ENCODE peak calls at places on chromosome 21, in seven cellular contexts. K is hepatocyte, I is MM.1S, Y is GM23338, O is GM23248, T is fibroblast of lung, N is neural progenitor cell. U is an unnamed sample.

GRCh38 chr21:43375006-43375826 is 51.7 kb downstream of the SIK1 start:
- DNase-seq in K (no peak), I (no peak), Y (no peak), O (no peak), T (no peak), N (no peak), U (no peak)

GRCh38 chr21:19228241-19228640 is 824.7 kb upstream of the TMPRSS15 start:
- DNase-seq in K (no peak), I (no peak), Y (no peak), O (no peak), T (no peak), N (no peak), U (no peak)

GRCh38 chr21:46550511-46550941 is 54.4 kb downstream of the S100B start:
- DNase-seq in K (no peak), I (no peak), Y (no peak), O (no peak), T (no peak), N (no peak), U (no peak)

GRCh38 chr21:36700961-36701911 is 2.3 kb downstream of the SIM2 start:
- DNase-seq in K (no peak), I (no peak), Y (peak), O (no peak), T (no peak), N (peak), U (no peak)

GRCh38 chr21:31282095-31282709 is 61.9 kb downstream of the TIAM1 start:
- DNase-seq in K (peak), I (no peak), Y (no peak), O (peak), T (peak), N (no peak), U (no peak)

GRCh38 chr21:34204481-34205439 is 131.4 kb downstream of the MRPS6 start:
- DNase-seq in K (no peak), I (no peak), Y (no peak), O (no peak), T (no peak), N (peak), U (no peak)

GRCh38 chr21:40926238-40926637 is 79.3 kb upstream of the DSCAM start:
- DNase-seq in K (no peak), I (no peak), Y (no peak), O (no peak), T (no peak), N (no peak), U (no peak)

GRCh38 chr21:43727571-43728466 is 8.9 kb downstream of the PDXK start:
- DNase-seq in K (no peak), I (no peak), Y (no peak), O (peak), T (peak), N (no peak), U (no peak)

GRCh38 chr21:14482165-14482564 is 64.0 kb downstream of the SAMSN1 start:
- DNase-seq in K (no peak), I (no peak), Y (no peak), O (no peak), T (no peak), N (no peak), U (peak)

GRCh38 chr21:14538477-14538876 is 7.6 kb downstream of the SAMSN1 start:
- DNase-seq in K (no peak), I (no peak), Y (no peak), O (no peak), T (no peak), N (no peak), U (no peak)

GRCh38 chr21:32137266-32137665 is 141.6 kb downstream of the MIS18A start:
- DNase-seq in K (no peak), I (no peak), Y (no peak), O (no peak), T (no peak), N (no peak), U (peak)

GRCh38 chr21:19900149-19900548 is 1098.1 kb upstream of the NCAM2 start:
- DNase-seq in K (no peak), I (no peak), Y (no peak), O (no peak), T (no peak), N (no peak), U (no peak)

GRCh38 chr21:36571556-36571955 is 91.6 kb upstream of the CLDN14 start:
- DNase-seq in K (no peak), I (no peak), Y (no peak), O (no peak), T (no peak), N (no peak), U (no peak)

GRCh38 chr21:32307706-32308105 is 9.1 kb downstream of the MRAP start:
- DNase-seq in K (no peak), I (no peak), Y (no peak), O (no peak), T (peak), N (no peak), U (no peak)

GRCh38 chr21:28516996-28517592 is 475.6 kb downstream of the LTN1 start:
- DNase-seq in K (peak), I (peak), Y (peak), O (peak), T (peak), N (peak), U (peak)

GRCh38 chr21:37176716-37177115 is 90.4 kb downstream of the VPS26C start:
- DNase-seq in K (no peak), I (no peak), Y (peak), O (no peak), T (no peak), N (no peak), U (no peak)

GRCh38 chr21:46136739-46137349 is 18.5 kb downstream of the FTCD start:
- DNase-seq in K (no peak), I (no peak), Y (no peak), O (no peak), T (no peak), N (no peak), U (no peak)

GRCh38 chr21:43333301-43334062 is 93.4 kb downstream of the SIK1 start:
- DNase-seq in K (peak), I (no peak), Y (peak), O (peak), T (peak), N (peak), U (no peak)

GRCh38 chr21:34276711-34277425 is 86.9 kb upstream of the KCNE2 start:
- DNase-seq in K (no peak), I (no peak), Y (no peak), O (peak), T (no peak), N (no peak), U (no peak)

GRCh38 chr21:46066843-46067331 is 31.0 kb upstream of the COL6A2 start:
- DNase-seq in K (no peak), I (no peak), Y (no peak), O (peak), T (peak), N (peak), U (no peak)

GRCh38 chr21:31248598-31248997 is 95.5 kb downstream of the TIAM1 start:
- DNase-seq in K (no peak), I (no peak), Y (no peak), O (peak), T (peak), N (no peak), U (no peak)

GRCh38 chr21:37670883-37671282 is 245.4 kb downstream of the KCNJ6 start:
- DNase-seq in K (no peak), I (no peak), Y (no peak), O (peak), T (peak), N (no peak), U (no peak)

GRCh38 chr21:36788116-36788515 is 89.2 kb downstream of the SIM2 start:
- DNase-seq in K (peak), I (no peak), Y (no peak), O (no peak), T (no peak), N (no peak), U (peak)

GRCh38 chr21:31018232-31018631 is 20.0 kb downstream of the KRTAP19-8 start:
- DNase-seq in K (no peak), I (no peak), Y (no peak), O (no peak), T (no peak), N (no peak), U (no peak)

GRCh38 chr21:22993822-22994574 is 1995.8 kb downstream of the NCAM2 start:
- DNase-seq in K (no peak), I (no peak), Y (no peak), O (no peak), T (no peak), N (no peak), U (no peak)

GRCh38 chr21:29604096-29604495 is 305.4 kb downstream of the BACH1 start:
- DNase-seq in K (no peak), I (no peak), Y (no peak), O (no peak), T (no peak), N (no peak), U (no peak)

GRCh38 chr21:43968410-43969114 is 43.5 kb upstream of the TRAPPC10 start:
- DNase-seq in K (no peak), I (no peak), Y (no peak), O (no peak), T (no peak), N (no peak), U (no peak)

GRCh38 chr21:21146587-21147373 is 148.6 kb downstream of the NCAM2 start:
- DNase-seq in K (no peak), I (no peak), Y (no peak), O (no peak), T (no peak), N (no peak), U (no peak)

GRCh38 chr21:46299167-46299566 is 13.0 kb downstream of the YBEY start:
- DNase-seq in K (no peak), I (no peak), Y (no peak), O (no peak), T (no peak), N (no peak), U (no peak)

GRCh38 chr21:46121286-46122221 is 23.6 kb downstream of the COL6A2 start:
- DNase-seq in K (no peak), I (no peak), Y (no peak), O (no peak), T (no peak), N (no peak), U (no peak)

GRCh38 chr21:14526816-14527689 is 19.1 kb downstream of the SAMSN1 start:
- DNase-seq in K (no peak), I (no peak), Y (no peak), O (no peak), T (no peak), N (no peak), U (no peak)

GRCh38 chr21:32350211-32350980 is 42.4 kb downstream of the URB1 start:
- DNase-seq in K (no peak), I (no peak), Y (no peak), O (no peak), T (no peak), N (no peak), U (no peak)

GRCh38 chr21:31656199-31657095 is 3.0 kb upstream of the SOD1 start:
- DNase-seq in K (no peak), I (no peak), Y (no peak), O (peak), T (no peak), N (no peak), U (no peak)

GRCh38 chr21:20013851-20014250 is 984.4 kb upstream of the NCAM2 start:
- DNase-seq in K (no peak), I (no peak), Y (no peak), O (no peak), T (no peak), N (no peak), U (no peak)

GRCh38 chr21:31872452-31873274 is at the start of gene HUNK:
- DNase-seq in K (peak), I (peak), Y (peak), O (peak), T (peak), N (peak), U (peak)

GRCh38 chr21:36656138-36656537 is 42.8 kb upstream of the SIM2 start:
- DNase-seq in K (peak), I (no peak), Y (no peak), O (no peak), T (no peak), N (no peak), U (no peak)

GRCh38 chr21:25640671-25641292 is 1.7 kb downstream of the JAM2 start:
- DNase-seq in K (no peak), I (no peak), Y (no peak), O (peak), T (no peak), N (no peak), U (no peak)

GRCh38 chr21:25637846-25638245 is 1.2 kb upstream of the JAM2 start:
- DNase-seq in K (no peak), I (no peak), Y (no peak), O (no peak), T (no peak), N (no peak), U (no peak)

GRCh38 chr21:25638634-25639166 is 358 bp upstream of the JAM2 start:
- DNase-seq in K (no peak), I (no peak), Y (no peak), O (peak), T (peak), N (no peak), U (no peak)

GRCh38 chr21:25639922-25640670 is 1.0 kb downstream of the JAM2 start:
- DNase-seq in K (peak), I (no peak), Y (peak), O (peak), T (no peak), N (peak), U (peak)

GRCh38 chr21:25639167-25639921 is at the start of gene JAM2:
- DNase-seq in K (peak), I (peak), Y (peak), O (peak), T (peak), N (peak), U (peak)
- TF ChIP-seq EZH2 in K (no peak), I (no peak), Y (no peak), O (no peak), T (no peak), N (no peak), U (no peak)

GRCh38 chr21:17196619-17197018 is 316.2 kb upstream of the CXADR start:
- DNase-seq in K (peak), I (no peak), Y (no peak), O (no peak), T (peak), N (no peak), U (no peak)
- H3K27ac ChIP-seq in K (peak), I (no peak), Y (no peak), O (no peak), T (no peak), N (no peak), U (peak)

GRCh38 chr21:17612023-17612564 is 607 bp downstream of the BTG3 start:
- DNase-seq in K (peak), I (peak), Y (peak), O (peak), T (peak), N (no peak), U (peak)
- TF ChIP-seq EZH2 in K (no peak), I (no peak), Y (no peak), O (no peak), T (no peak), N (peak), U (no peak)

DNA sequence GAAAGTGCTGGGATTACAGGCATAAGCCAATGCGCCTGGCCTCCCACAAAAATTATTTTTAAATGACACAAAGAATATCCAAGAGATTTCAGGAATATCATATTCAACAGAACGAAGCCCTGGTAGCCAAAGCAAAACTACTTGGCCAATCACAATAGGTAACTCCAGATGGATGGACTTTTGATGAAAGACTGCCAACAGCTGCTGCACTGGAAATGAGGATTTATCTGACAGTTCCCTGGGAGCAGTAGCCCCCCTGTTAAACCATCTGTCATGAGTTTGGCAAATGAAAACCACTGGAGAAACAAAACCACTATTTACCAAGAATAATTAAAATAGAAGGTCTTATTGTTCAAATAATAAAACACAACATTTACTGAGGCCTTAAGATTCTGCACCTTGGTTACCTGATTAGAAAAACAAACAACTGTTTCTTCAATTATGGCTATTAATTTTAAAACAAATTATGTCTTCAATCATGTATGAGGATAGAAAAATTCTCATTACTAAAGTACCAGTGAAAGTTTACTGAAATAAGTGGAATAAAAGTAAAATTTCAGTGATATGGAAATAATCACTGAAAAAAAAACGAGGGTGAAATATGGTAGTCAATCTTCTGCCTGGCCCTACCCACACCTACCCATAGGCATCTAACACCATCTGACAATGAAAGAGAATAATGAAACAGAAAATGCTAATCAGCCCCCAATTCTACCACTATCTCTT is 34.3 kb upstream of the PSMG1 start:
- DNase-seq in K (no peak), I (no peak), Y (no peak), O (no peak), T (no peak), N (no peak), U (no peak)
- H3K27ac ChIP-seq in K (no peak), I (no peak), Y (no peak), O (no peak), T (no peak), N (no peak), U (no peak)

DNA sequence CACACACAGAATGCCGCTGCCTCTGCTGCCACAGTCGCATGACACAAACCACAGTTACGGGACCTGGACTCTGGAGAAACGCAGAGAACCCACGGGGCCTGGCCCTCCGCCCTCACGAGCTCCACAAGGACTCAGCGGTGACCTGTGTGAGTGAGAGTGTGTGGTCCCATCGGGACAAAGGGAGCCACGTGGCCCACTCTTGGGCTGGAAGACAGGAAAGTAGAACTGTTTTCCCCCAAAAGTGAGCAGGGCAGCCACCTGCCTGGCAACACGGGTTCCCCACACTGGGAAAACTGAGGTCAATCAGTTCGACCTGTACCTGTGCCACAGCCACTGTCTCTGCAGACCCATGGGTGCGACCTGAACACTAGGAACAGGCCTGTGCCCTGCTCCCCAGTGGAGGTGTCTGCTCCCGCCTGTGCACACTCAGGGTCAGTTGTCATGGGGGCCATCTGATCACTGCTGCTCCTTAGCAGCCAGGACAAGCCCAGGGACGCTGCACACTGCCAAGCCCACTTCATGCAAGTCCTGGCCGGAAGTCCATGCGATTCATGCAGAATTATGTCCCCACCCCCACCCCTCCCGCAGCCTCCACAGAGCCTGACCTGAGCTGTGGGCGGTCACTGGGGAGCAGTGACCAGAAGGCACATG is 54.4 kb upstream of the ADARB1 start:
- DNase-seq in K (no peak), I (no peak), Y (no peak), O (no peak), T (no peak), N (no peak), U (no peak)
- TF ChIP-seq EZH2 in K (no peak), I (no peak), Y (no peak), O (no peak), T (no peak), N (no peak), U (no peak)

GRCh38 chr21:35525443-35525842 is 476.3 kb upstream of the RUNX1 start:
- DNase-seq in K (no peak), I (no peak), Y (no peak), O (peak), T (no peak), N (no peak), U (no peak)
- H3K27ac ChIP-seq in K (no peak), I (no peak), Y (no peak), O (no peak), T (no peak), N (no peak), U (no peak)

DNA sequence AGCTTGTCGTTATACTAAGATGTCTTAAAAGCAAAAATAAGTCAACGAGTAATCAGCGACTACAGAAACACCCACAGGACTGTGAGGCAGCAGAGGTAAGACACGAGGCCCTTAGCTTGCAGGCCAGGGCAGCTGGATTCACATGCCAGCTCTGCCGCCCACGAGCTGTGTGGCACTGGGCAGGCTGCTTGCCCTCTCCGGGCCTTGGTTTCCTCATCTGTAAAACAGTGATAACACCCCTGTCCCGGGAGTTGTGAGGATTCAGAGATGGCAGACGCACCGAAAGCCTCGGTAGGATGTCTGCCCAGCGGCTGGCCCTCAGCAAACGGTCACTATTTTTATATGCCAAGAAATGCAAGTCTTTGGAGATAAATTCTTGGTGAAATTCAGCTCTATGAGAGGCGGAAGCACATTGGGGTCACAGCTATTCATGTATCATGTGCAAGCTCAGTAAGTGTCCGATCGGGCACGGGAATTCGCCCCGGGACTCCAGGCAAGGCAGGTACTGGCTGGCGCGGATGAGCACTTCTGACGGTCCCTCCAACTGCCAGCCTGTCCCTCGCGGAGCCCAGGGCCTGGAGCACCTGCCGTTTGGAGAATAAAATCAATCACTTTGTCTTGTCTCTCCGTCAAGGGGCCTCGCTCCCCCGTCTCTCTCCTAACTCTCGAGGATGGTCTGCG is 1.1 kb downstream of the C2CD2 start:
- DNase-seq in K (no peak), I (no peak), Y (peak), O (no peak), T (no peak), N (peak), U (no peak)
- TF ChIP-seq EZH2 in K (no peak), I (no peak), Y (no peak), O (no peak), T (no peak), N (no peak), U (no peak)

DNA sequence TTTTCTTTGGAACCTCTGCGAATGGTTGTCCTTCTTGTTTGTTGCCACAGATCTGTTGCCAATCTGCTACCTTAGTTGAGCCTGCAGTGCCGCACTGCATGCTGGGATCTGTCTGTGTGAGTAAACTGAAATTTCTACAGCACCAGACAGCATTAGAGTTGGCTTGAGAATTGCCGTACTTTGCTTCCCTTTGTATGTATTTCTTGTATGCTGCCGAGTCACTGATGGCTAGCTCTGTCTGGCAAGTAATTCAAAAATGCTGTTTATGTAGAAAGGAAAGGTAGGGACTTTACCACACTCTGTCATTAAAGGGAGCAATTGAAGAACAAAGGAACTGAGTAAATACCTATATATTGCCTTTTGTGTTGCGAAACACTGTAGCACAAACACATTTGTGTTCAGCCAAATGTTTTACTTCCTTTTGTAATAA is 857.4 kb downstream of the USP25 start:
- DNase-seq in K (peak), I (peak), Y (peak), O (peak), T (peak), N (no peak), U (peak)
- H3K27ac ChIP-seq in K (peak), I (peak), Y (peak), O (peak), T (peak), N (no peak), U (no peak)